ENCODE peak calls at places on chromosomes 11 and 22, in nine cellular contexts. Z is CD4-positive, CD25-positive, alpha-beta regulatory T cell; V is endodermal cell; P is left lung; D is fibroblast of lung; K is transverse colon; T is tibial nerve; O is neuronal stem cell; L is astrocyte. Q is an unnamed sample. For H3K4me1, the result is how much of the 10 kb centered on the place peaks cover.

GRCh38 chr11:11148104-11148509 is 204.9 kb downstream of the CSNK2A3 start:
- DNase-seq in Z (peak), V (peak), P (peak), D (peak), K (peak), T (peak), O (no peak), L (peak), Q (no peak)

GRCh38 chr11:17238377-17238776 is 30.6 kb upstream of the PIK3C2A start:
- DNase-seq in Z (no peak), V (no peak), P (no peak), D (no peak), K (no peak), T (no peak), O (no peak), L (no peak), Q (no peak)

GRCh38 chr22:25420925-25421904 is 143.3 kb upstream of the GRK3 start:
- DNase-seq in Z (no peak), V (peak), P (peak), D (no peak), K (no peak), T (no peak), O (no peak), L (no peak), Q (peak)

GRCh38 chr11:44973634-44974401 is 23.1 kb upstream of the TP53I11 start:
- DNase-seq in Z (no peak), V (peak), P (no peak), D (no peak), K (no peak), T (no peak), O (no peak), L (no peak), Q (no peak)

GRCh38 chr22:17795143-17795542 is 20.9 kb upstream of the BID start:
- DNase-seq in Z (no peak), V (no peak), P (no peak), D (no peak), K (no peak), T (no peak), O (no peak), L (no peak), Q (no peak)

GRCh38 chr11:46321757-46322156 is 25.5 kb upstream of the DGKZ start:
- DNase-seq in Z (no peak), V (no peak), P (no peak), D (no peak), K (no peak), T (no peak), O (no peak), L (no peak), Q (no peak)

GRCh38 chr11:99037057-99037456 is 16.3 kb downstream of the CNTN5 start:
- DNase-seq in Z (no peak), V (no peak), P (no peak), D (no peak), K (no peak), T (no peak), O (no peak), L (no peak), Q (no peak)

GRCh38 chr11:120273432-120273831 is 33.5 kb downstream of the POU2F3 start:
- DNase-seq in Z (no peak), V (no peak), P (no peak), D (peak), K (no peak), T (no peak), O (no peak), L (peak), Q (no peak)

GRCh38 chr11:44889266-44889665 is 61.4 kb downstream of the TP53I11 start:
- DNase-seq in Z (no peak), V (no peak), P (no peak), D (peak), K (no peak), T (no peak), O (no peak), L (peak), Q (no peak)

GRCh38 chr11:79113099-79113498 is 327.7 kb downstream of the TENM4 start:
- DNase-seq in Z (no peak), V (no peak), P (no peak), D (peak), K (no peak), T (no peak), O (no peak), L (no peak), Q (no peak)

GRCh38 chr11:33775832-33776231 is 1.5 kb upstream of the FBXO3 start:
- DNase-seq in Z (peak), V (no peak), P (no peak), D (peak), K (no peak), T (no peak), O (no peak), L (no peak), Q (no peak)
- H3K4me1 ChIP-seq in Z (under half), V (under half), P (under half), D (under half), K (under half), T (under half), O (under half), L (under half), Q (under half)

DNA sequence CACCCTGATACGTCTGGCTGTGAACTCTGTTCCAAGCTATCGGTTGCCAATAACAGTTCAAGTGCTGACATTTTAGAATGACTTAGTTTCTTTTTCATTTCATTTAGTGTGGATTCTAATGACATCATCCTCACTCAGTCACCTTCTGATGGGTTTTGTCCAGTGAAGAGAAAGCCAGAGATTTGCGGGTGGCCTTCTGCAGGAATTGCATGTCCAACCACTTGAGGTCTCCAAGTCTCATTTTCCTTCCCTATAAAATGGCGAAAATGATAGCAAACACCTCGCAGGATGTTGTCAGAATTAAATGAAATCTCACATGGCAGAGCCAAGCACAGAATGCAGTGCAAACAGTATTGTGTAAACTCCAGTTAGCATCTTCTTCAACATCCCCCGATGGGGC is 286.9 kb downstream of the MN1 start:
- DNase-seq in Z (no peak), V (no peak), P (no peak), D (no peak), K (no peak), T (peak), O (no peak), L (no peak), Q (no peak)
- H3K27ac ChIP-seq in Z (no peak), V (no peak), P (peak), D (no peak), K (no peak), T (no peak), O (no peak), L (no peak), Q (no peak)

GRCh38 chr11:66842501-66842895 is 743 bp upstream of the RCE1 start:
- DNase-seq in Z (peak), V (no peak), P (no peak), D (no peak), K (no peak), T (no peak), O (no peak), L (no peak), Q (no peak)

GRCh38 chr11:66843776-66844495 is 695 bp downstream of the RCE1 start:
- DNase-seq in Z (no peak), V (peak), P (no peak), D (no peak), K (no peak), T (no peak), O (no peak), L (no peak), Q (no peak)

GRCh38 chr11:66842896-66843775 is at the start of gene RCE1:
- DNase-seq in Z (peak), V (peak), P (peak), D (peak), K (peak), T (peak), O (peak), L (peak), Q (peak)

GRCh38 chr11:66840317-66841091 is 2.7 kb upstream of the RCE1 start:
- DNase-seq in Z (no peak), V (peak), P (no peak), D (no peak), K (no peak), T (no peak), O (no peak), L (no peak), Q (peak)

GRCh38 chr11:66841861-66842260 is 1.4 kb upstream of the RCE1 start:
- DNase-seq in Z (no peak), V (peak), P (no peak), D (no peak), K (no peak), T (no peak), O (no peak), L (no peak), Q (no peak)
- H3K4me1 ChIP-seq in Z (under half), V (under half), P (under half), D (under half), K (under half), T (under half), O (under half), L (under half), Q (under half)

GRCh38 chr11:111634981-111635705 is 32.9 kb downstream of the SIK2 start:
- DNase-seq in Z (no peak), V (no peak), P (no peak), D (peak), K (no peak), T (no peak), O (no peak), L (peak), Q (no peak)

GRCh38 chr11:111635706-111636045 is 33.4 kb downstream of the SIK2 start:
- DNase-seq in Z (no peak), V (no peak), P (no peak), D (peak), K (peak), T (peak), O (no peak), L (peak), Q (no peak)

GRCh38 chr11:111633248-111633647 is 31.0 kb downstream of the SIK2 start:
- DNase-seq in Z (no peak), V (no peak), P (no peak), D (no peak), K (no peak), T (no peak), O (no peak), L (no peak), Q (no peak)

GRCh38 chr11:111632798-111633197 is 30.5 kb downstream of the SIK2 start:
- DNase-seq in Z (no peak), V (no peak), P (no peak), D (no peak), K (no peak), T (no peak), O (no peak), L (no peak), Q (no peak)

GRCh38 chr11:111633756-111634362 is 31.6 kb downstream of the SIK2 start:
- DNase-seq in Z (peak), V (no peak), P (no peak), D (peak), K (no peak), T (no peak), O (no peak), L (peak), Q (no peak)
- H3K27ac ChIP-seq in Z (no peak), V (no peak), P (no peak), D (peak), K (peak), T (no peak), O (no peak), L (peak), Q (no peak)

GRCh38 chr22:19626042-19626560 is 88.2 kb upstream of the SEPTIN5 start:
- DNase-seq in Z (no peak), V (peak), P (no peak), D (no peak), K (no peak), T (no peak), O (no peak), L (no peak), Q (no peak)
- H3K4me1 ChIP-seq in Z (under half), V (under half), P (under half), D (under half), K (under half), T (under half), O (under half), L (under half), Q (under half)

GRCh38 chr11:6365659-6366058 is 24.6 kb upstream of the SMPD1 start:
- DNase-seq in Z (no peak), V (no peak), P (no peak), D (no peak), K (peak), T (no peak), O (no peak), L (no peak), Q (no peak)
- H3K27ac ChIP-seq in Z (no peak), V (no peak), P (no peak), D (no peak), K (no peak), T (no peak), O (no peak), L (no peak), Q (no peak)

GRCh38 chr11:65491614-65492386 is 7.0 kb upstream of the MALAT1 start:
- DNase-seq in Z (no peak), V (peak), P (peak), D (peak), K (peak), T (peak), O (no peak), L (peak), Q (no peak)
- H3K4me1 ChIP-seq in Z (under half), V (under half), P (half or more), D (half or more), K (half or more), T (half or more), O (half or more), L (half or more), Q (under half)

Q was measured in naive thymus-derived CD4-positive, alpha-beta T cell.